ENCODE peak calls at places on chromosomes 11 and 22, in nine cellular contexts. Y is T-helper 17 cell; K is psoas muscle; I is A549; X is immature natural killer cell; G is neural crest cell; F is activated CD4-positive, alpha-beta T cell treated with anti-CD3 and anti-CD28 coated beads, Interleukin-2, amount 50 U/mL, for 48 hours; U is activated naive CD4-positive, alpha-beta T cell treated with anti-CD3 and anti-CD28 coated beads for 36 hours; H is CD8-positive, alpha-beta memory T cell. D is an unnamed sample.

GRCh38 chr11:119472856-119473222 is 49.9 kb upstream of the THY1 start:
- DNase-seq in Y (no peak), K (no peak), I (no peak), X (no peak), G (no peak), F (no peak), U (no peak), H (no peak), D (no peak)

GRCh38 chr11:16049611-16050010 is 306.7 kb downstream of the SOX6 start:
- DNase-seq in Y (no peak), K (no peak), I (no peak), X (no peak), G (no peak), F (no peak), U (no peak), H (no peak), D (no peak)

GRCh38 chr22:41479671-41480396 is 10.9 kb downstream of the ACO2 start:
- DNase-seq in Y (no peak), K (no peak), I (no peak), X (no peak), G (peak), F (no peak), U (no peak), H (no peak), D (no peak)

GRCh38 chr22:42371112-42371900 is 60.9 kb downstream of the NFAM1 start:
- DNase-seq in Y (no peak), K (no peak), I (no peak), X (no peak), G (no peak), F (no peak), U (no peak), H (no peak), D (no peak)

GRCh38 chr11:126311464-126312291 is 7.8 kb downstream of the DCPS start:
- DNase-seq in Y (no peak), K (no peak), I (no peak), X (peak), G (no peak), F (no peak), U (no peak), H (no peak), D (no peak)

GRCh38 chr11:45664376-45665205 is 831 bp downstream of the CHST1 start:
- DNase-seq in Y (no peak), K (no peak), I (no peak), X (no peak), G (no peak), F (no peak), U (no peak), H (no peak), D (no peak)

GRCh38 chr22:50507421-50507990 is at the start of gene LMF2:
- DNase-seq in Y (peak), K (peak), I (peak), X (peak), G (peak), F (peak), U (peak), H (peak), D (peak)

GRCh38 chr11:36534276-36534675 is 24.2 kb upstream of the TRAF6 start:
- DNase-seq in Y (no peak), K (no peak), I (no peak), X (no peak), G (no peak), F (no peak), U (no peak), H (no peak), D (no peak)

GRCh38 chr22:49025791-49026475 is 801.7 kb downstream of the BRD1 start:
- DNase-seq in Y (no peak), K (peak), I (no peak), X (no peak), G (no peak), F (no peak), U (no peak), H (no peak), D (no peak)

GRCh38 chr11:1153951-1154487 is 3.7 kb upstream of the MUC5AC start:
- DNase-seq in Y (no peak), K (peak), I (peak), X (no peak), G (no peak), F (no peak), U (no peak), H (no peak), D (peak)

GRCh38 chr22:41603873-41604332 is 14.3 kb upstream of the PMM1 start:
- DNase-seq in Y (peak), K (no peak), I (no peak), X (peak), G (no peak), F (peak), U (peak), H (peak), D (no peak)

GRCh38 chr11:103491777-103492176 is 382.6 kb downstream of the DYNC2H1 start:
- DNase-seq in Y (no peak), K (no peak), I (no peak), X (no peak), G (no peak), F (no peak), U (no peak), H (no peak), D (no peak)

GRCh38 chr22:25119609-25120008 is 80.0 kb upstream of the CRYBB3 start:
- DNase-seq in Y (no peak), K (no peak), I (no peak), X (no peak), G (no peak), F (no peak), U (no peak), H (no peak), D (no peak)

GRCh38 chr22:44161673-44162072 is 19.1 kb upstream of the PARVG start:
- DNase-seq in Y (no peak), K (peak), I (no peak), X (no peak), G (no peak), F (no peak), U (no peak), H (no peak), D (no peak)

GRCh38 chr11:72224587-72225410 is at the start of gene INPPL1:
- DNase-seq in Y (no peak), K (peak), I (no peak), X (peak), G (peak), F (peak), U (peak), H (peak), D (peak)

GRCh38 chr11:59776210-59777066 is 21.3 kb downstream of the STX3 start:
- DNase-seq in Y (no peak), K (no peak), I (peak), X (no peak), G (no peak), F (no peak), U (no peak), H (no peak), D (peak)

GRCh38 chr11:4713241-4713640 is 8.7 kb downstream of the MMP26 start:
- DNase-seq in Y (no peak), K (no peak), I (no peak), X (no peak), G (no peak), F (no peak), U (no peak), H (no peak), D (no peak)

GRCh38 chr11:130612291-130612802 is 163.9 kb downstream of the ADAMTS15 start:
- DNase-seq in Y (no peak), K (no peak), I (peak), X (no peak), G (no peak), F (no peak), U (no peak), H (no peak), D (no peak)

GRCh38 chr11:35802221-35802620 is 139.6 kb downstream of the TRIM44 start:
- DNase-seq in Y (no peak), K (no peak), I (no peak), X (no peak), G (no peak), F (no peak), U (no peak), H (no peak), D (no peak)

GRCh38 chr22:25797891-25798290 is 55.9 kb downstream of the MYO18B start:
- DNase-seq in Y (no peak), K (no peak), I (no peak), X (no peak), G (no peak), F (no peak), U (no peak), H (no peak), D (no peak)

GRCh38 chr11:93017821-93018690 is 48.6 kb downstream of the MTNR1B start:
- DNase-seq in Y (no peak), K (no peak), I (no peak), X (no peak), G (no peak), F (no peak), U (no peak), H (no peak), D (peak)

GRCh38 chr11:31487848-31488247 is 21.6 kb downstream of the IMMP1L start:
- DNase-seq in Y (no peak), K (no peak), I (no peak), X (no peak), G (peak), F (no peak), U (peak), H (peak), D (peak)

GRCh38 chr11:93330446-93330984 is at the start of gene DEUP1:
- DNase-seq in Y (no peak), K (peak), I (peak), X (no peak), G (peak), F (peak), U (peak), H (no peak), D (peak)

GRCh38 chr11:7572001-7572712 is 58.4 kb downstream of the PPFIBP2 start:
- DNase-seq in Y (no peak), K (no peak), I (peak), X (no peak), G (no peak), F (no peak), U (no peak), H (no peak), D (peak)

GRCh38 chr11:122931510-122931909 is 49.0 kb downstream of the JHY start:
- DNase-seq in Y (no peak), K (no peak), I (no peak), X (no peak), G (no peak), F (no peak), U (no peak), H (no peak), D (no peak)

GRCh38 chr11:71563401-71563800 is 2.0 kb upstream of the KRTAP5-10 start:
- DNase-seq in Y (no peak), K (no peak), I (peak), X (no peak), G (peak), F (peak), U (peak), H (no peak), D (peak)

GRCh38 chr11:119990306-119991021 is 147.4 kb downstream of the TRIM29 start:
- DNase-seq in Y (no peak), K (peak), I (no peak), X (no peak), G (no peak), F (no peak), U (no peak), H (no peak), D (no peak)

GRCh38 chr11:15158351-15159015 is 43.8 kb downstream of the INSC start:
- DNase-seq in Y (no peak), K (no peak), I (no peak), X (no peak), G (no peak), F (no peak), U (no peak), H (no peak), D (peak)

GRCh38 chr11:72041364-72042058 is 38.8 kb downstream of the NUMA1 start:
- DNase-seq in Y (peak), K (peak), I (peak), X (peak), G (peak), F (peak), U (peak), H (peak), D (no peak)

GRCh38 chr22:20750461-20751184 is 23.3 kb upstream of the SERPIND1 start:
- DNase-seq in Y (no peak), K (peak), I (peak), X (no peak), G (no peak), F (peak), U (peak), H (no peak), D (no peak)

GRCh38 chr11:113363996-113364641 is 23.5 kb upstream of the ANKK1 start:
- DNase-seq in Y (no peak), K (no peak), I (no peak), X (no peak), G (no peak), F (no peak), U (no peak), H (no peak), D (no peak)

GRCh38 chr11:72578991-72579815 is 95.0 kb downstream of the PDE2A start:
- DNase-seq in Y (no peak), K (peak), I (no peak), X (no peak), G (no peak), F (no peak), U (no peak), H (no peak), D (no peak)

D was measured in trophoblast cell.